ENCODE peak calls at places on chromosomes 2 and 18, in nine cellular contexts. J, T, C, V, Q, U, A, H and P are unnamed samples.

GRCh38 chr2:42013409-42013808 is 34.4 kb upstream of the PKDCC start:
- DNase-seq in J (no peak), T (no peak), C (no peak), V (no peak), Q (no peak), U (no peak), A (no peak), H (no peak), P (no peak)

GRCh38 chr2:30373881-30374302 is 73.2 kb upstream of the LCLAT1 start:
- DNase-seq in J (no peak), T (no peak), C (no peak), V (no peak), Q (no peak), U (no peak), A (no peak), H (peak), P (no peak)

GRCh38 chr2:232342635-232343565 is 35.7 kb upstream of the ALPP start:
- DNase-seq in J (no peak), T (no peak), C (peak), V (no peak), Q (no peak), U (no peak), A (peak), H (no peak), P (no peak)

GRCh38 chr2:209331291-209331844 is 92.5 kb upstream of the MAP2 start:
- DNase-seq in J (no peak), T (no peak), C (no peak), V (peak), Q (no peak), U (no peak), A (peak), H (peak), P (peak)

GRCh38 chr2:146624429-146624828 is 1220.4 kb upstream of the ACVR2A start:
- DNase-seq in J (no peak), T (no peak), C (no peak), V (no peak), Q (no peak), U (no peak), A (no peak), H (peak), P (peak)

GRCh38 chr2:72138011-72138881 is 9.4 kb downstream of the CYP26B1 start:
- DNase-seq in J (peak), T (peak), C (no peak), V (no peak), Q (no peak), U (no peak), A (no peak), H (no peak), P (no peak)

GRCh38 chr2:180184506-180184905 is 177.4 kb upstream of the CWC22 start:
- DNase-seq in J (no peak), T (no peak), C (no peak), V (no peak), Q (no peak), U (no peak), A (no peak), H (peak), P (no peak)

GRCh38 chr2:238973038-238973772 is 125.3 kb downstream of the TWIST2 start:
- DNase-seq in J (no peak), T (peak), C (no peak), V (no peak), Q (no peak), U (no peak), A (no peak), H (peak), P (no peak)

GRCh38 chr2:127683766-127684165 is 8.4 kb upstream of the LIMS2 start:
- DNase-seq in J (no peak), T (peak), C (no peak), V (no peak), Q (peak), U (no peak), A (no peak), H (peak), P (no peak)

GRCh38 chr2:127193948-127194267 is 26.2 kb downstream of the CYP27C1 start:
- DNase-seq in J (no peak), T (no peak), C (no peak), V (no peak), Q (no peak), U (no peak), A (no peak), H (peak), P (no peak)

GRCh38 chr2:3659447-3660432 is 1.7 kb downstream of the ALLC start:
- DNase-seq in J (no peak), T (peak), C (no peak), V (peak), Q (no peak), U (no peak), A (no peak), H (no peak), P (no peak)

GRCh38 chr2:157329524-157329923 is 3.9 kb upstream of the ERMN start:
- DNase-seq in J (no peak), T (no peak), C (peak), V (no peak), Q (no peak), U (no peak), A (peak), H (no peak), P (peak)

GRCh38 chr2:173427887-173428683 is 73.4 kb downstream of the CDCA7 start:
- DNase-seq in J (no peak), T (no peak), C (no peak), V (peak), Q (peak), U (no peak), A (no peak), H (peak), P (no peak)

GRCh38 chr18:57134564-57135211 is 12.2 kb upstream of the BOD1L2 start:
- DNase-seq in J (no peak), T (no peak), C (no peak), V (no peak), Q (no peak), U (no peak), A (no peak), H (no peak), P (no peak)

GRCh38 chr2:9299444-9300100 is 93.0 kb downstream of the ASAP2 start:
- DNase-seq in J (no peak), T (no peak), C (no peak), V (no peak), Q (no peak), U (no peak), A (no peak), H (no peak), P (no peak)

GRCh38 chr2:66507673-66508127 is 72.8 kb downstream of the MEIS1 start:
- DNase-seq in J (no peak), T (peak), C (no peak), V (peak), Q (no peak), U (no peak), A (no peak), H (no peak), P (peak)